ENCODE peak calls at places on chromosomes 5 and 9, in six cellular contexts. A is NCI-H69, V is fibroblast of mammary gland, L is type B pancreatic cell, B is neural progenitor cell, U is HFFc6. C is an unnamed sample.

GRCh38 chr5:178997191-178997590 is 2.1 kb upstream of the GRM6 start:
- DNase-seq in A (no peak), V (no peak), U (no peak), B (no peak), L (no peak), C (no peak)

GRCh38 chr5:95070453-95070852 is 214.4 kb downstream of the MCTP1 start:
- DNase-seq in L (no peak), V (no peak), U (no peak), B (no peak), A (no peak), C (no peak)

GRCh38 chr9:112074250-112075008 is 100.7 kb downstream of the SUSD1 start:
- DNase-seq in V (peak), B (peak), U (peak), A (peak), L (no peak), C (peak)

GRCh38 chr5:137791387-137791786 is 37.2 kb upstream of the HNRNPA0 start:
- DNase-seq in B (no peak), L (no peak), V (peak), A (no peak), U (no peak), C (no peak)

GRCh38 chr9:134455010-134455409 is 128.8 kb downstream of the RXRA start:
- DNase-seq in B (no peak), U (no peak), A (no peak), L (no peak), V (no peak), C (no peak)

GRCh38 chr5:31359839-31360238 is 166.4 kb downstream of the CDH6 start:
- DNase-seq in L (no peak), A (no peak), U (no peak), B (no peak), V (no peak), C (no peak)

GRCh38 chr9:77514886-77515711 is 133.0 kb downstream of the GNA14 start:
- DNase-seq in U (peak), L (no peak), A (no peak), V (peak), B (no peak), C (no peak)

GRCh38 chr9:93267681-93268505 is 84.0 kb downstream of the WNK2 start:
- DNase-seq in L (peak), B (no peak), V (no peak), U (no peak), A (peak), C (peak)

GRCh38 chr5:65482280-65482726 is 583 bp upstream of the ADAMTS6 start:
- DNase-seq in A (peak), U (peak), B (peak), V (peak), L (no peak), C (no peak)

GRCh38 chr5:115069087-115069968 is 100.4 kb downstream of the TRIM36 start:
- DNase-seq in L (no peak), V (peak), A (peak), B (peak), U (peak), C (no peak)

GRCh38 chr9:33255471-33255870 is 9.0 kb downstream of the BAG1 start:
- DNase-seq in U (no peak), B (no peak), L (no peak), A (no peak), V (no peak), C (no peak)

GRCh38 chr5:56112526-56113121 is 117.9 kb upstream of the IL6ST start:
- DNase-seq in L (no peak), U (peak), V (peak), B (no peak), A (no peak), C (no peak)

GRCh38 chr5:41983284-41983683 is 58.2 kb downstream of the FBXO4 start:
- DNase-seq in V (no peak), B (no peak), A (no peak), L (no peak), U (no peak), C (no peak)

GRCh38 chr5:181235689-181236366 is 7.9 kb downstream of the RACK1 start:
- DNase-seq in U (no peak), B (no peak), L (no peak), V (no peak), A (no peak), C (no peak)

GRCh38 chr9:70902171-70902570 is 219.2 kb downstream of the TRPM3 start:
- DNase-seq in V (peak), L (no peak), B (no peak), U (no peak), A (no peak), C (no peak)

GRCh38 chr5:153707626-153708025 is 217.2 kb downstream of the GRIA1 start:
- DNase-seq in B (no peak), U (no peak), L (no peak), A (no peak), V (no peak), C (no peak)

GRCh38 chr9:114387678-114388431 is at the start of gene AKNA:
- DNase-seq in L (peak), B (peak), A (peak), U (peak), V (peak), C (peak)

GRCh38 chr9:29322240-29322639 is 1749.0 kb upstream of the C9orf72 start:
- DNase-seq in B (no peak), L (no peak), V (peak), A (no peak), U (peak), C (no peak)

GRCh38 chr9:100083448-100084144 is 15.2 kb downstream of the ERP44 start:
- DNase-seq in B (no peak), L (no peak), V (no peak), A (no peak), U (no peak), C (no peak)

GRCh38 chr5:8756498-8757084 is 789.3 kb downstream of the SEMA5A start:
- DNase-seq in V (peak), L (no peak), A (peak), B (peak), U (peak), C (no peak)

GRCh38 chr5:95841914-95842812 is 19.6 kb upstream of the GLRX start:
- DNase-seq in A (no peak), V (peak), L (no peak), U (peak), B (no peak), C (no peak)

GRCh38 chr5:31029925-31030324 is 163.6 kb upstream of the CDH6 start:
- DNase-seq in B (no peak), U (no peak), A (peak), V (no peak), L (no peak), C (no peak)

GRCh38 chr5:139881145-139881733 is 85.6 kb downstream of the PSD2 start:
- DNase-seq in L (no peak), B (no peak), U (no peak), A (peak), V (no peak), C (no peak)